ENCODE peak calls at places on chromosomes 3 and 15, in four cellular contexts. O is A549, S is K562, V is HepG2. I is an unnamed sample.

GRCh38 chr15:48796930-48797329 is 13.9 kb downstream of the CEP152 start:
- DNase-seq in O (peak; percentile 9), V (no peak), S (no peak), I (no peak)

GRCh38 chr3:35291837-35292236 is 347.5 kb upstream of the ARPP21 start:
- DNase-seq in V (no peak), O (no peak), S (no peak), I (no peak)

GRCh38 chr3:29427266-29428103 is 146.6 kb downstream of the RBMS3 start:
- DNase-seq in S (no peak), V (no peak), O (no peak), I (no peak)

GRCh38 chr3:43523454-43524053 is 98.3 kb downstream of the ANO10 start:
- DNase-seq in S (peak; percentile 55), V (peak; percentile 13), O (no peak), I (no peak)

GRCh38 chr15:57562220-57562769 is 29.4 kb upstream of the MYZAP start:
- DNase-seq in S (no peak), O (no peak), V (no peak), I (no peak)

GRCh38 chr15:52095597-52096262 is 16.8 kb downstream of the BCL2L10 start:
- DNase-seq in S (no peak), O (peak; percentile 87), V (no peak), I (no peak)

GRCh38 chr15:75024102-75024636 is 779 bp downstream of the PPCDC start:
- DNase-seq in V (no peak), O (peak; percentile 33), S (peak; percentile 53), I (no peak)

GRCh38 chr3:158909870-158910269 is 108.0 kb downstream of the MFSD1 start:
- DNase-seq in O (no peak), S (no peak), V (no peak), I (no peak)

GRCh38 chr15:42091753-42092665 is 2.4 kb downstream of the PLA2G4D start:
- DNase-seq in O (no peak), S (peak; percentile 17), V (peak; percentile 72), I (no peak)

GRCh38 chr15:34223904-34224596 is 766 bp upstream of the EMC4 start:
- DNase-seq in O (peak; percentile 29), S (peak; percentile 47), V (no peak), I (no peak)

GRCh38 chr15:69337133-69337532 is 38.4 kb downstream of the PAQR5 start:
- DNase-seq in O (no peak), S (no peak), V (no peak), I (no peak)

GRCh38 chr3:179666436-179667035 is 13.7 kb downstream of the USP13 start:
- DNase-seq in S (no peak), O (no peak), V (no peak), I (no peak)

GRCh38 chr3:189340680-189341460 is 169.1 kb downstream of the TPRG1 start:
- DNase-seq in S (peak; percentile 2), V (peak; percentile 24), O (peak; percentile 44), I (peak; percentile 60)

GRCh38 chr3:57130426-57131209 is 34.5 kb downstream of the IL17RD start:
- DNase-seq in V (no peak), S (no peak), O (no peak), I (peak; percentile 94)

GRCh38 chr3:124985358-124985757 is 50.8 kb upstream of the MUC13 start:
- DNase-seq in S (no peak), O (peak; percentile 46), V (no peak), I (no peak)

GRCh38 chr3:123286308-123287023 is 84.7 kb downstream of the SEC22A start:
- DNase-seq in O (peak; percentile 70), S (peak; percentile 67), V (peak; percentile 48), I (peak; percentile 84)

GRCh38 chr3:79236488-79236887 is 531.3 kb downstream of the ROBO1 start:
- DNase-seq in O (no peak), S (no peak), V (no peak), I (no peak)

GRCh38 chr3:62521464-62522105 is 148.2 kb upstream of the FEZF2 start:
- DNase-seq in O (no peak), V (no peak), S (no peak), I (no peak)

GRCh38 chr3:192812736-192813383 is 85.5 kb upstream of the FGF12 start:
- DNase-seq in S (peak; percentile 35), O (peak; percentile 61), V (peak; percentile 54), I (no peak)

GRCh38 chr3:134299888-134300206 is 49.2 kb upstream of the RYK start:
- DNase-seq in V (no peak), S (no peak), O (no peak), I (no peak)

GRCh38 chr3:179149239-179149887 is 1.2 kb downstream of the PIK3CA start:
- DNase-seq in V (peak; percentile 14), S (peak; percentile 47), O (peak; percentile 22), I (no peak)

DNA sequence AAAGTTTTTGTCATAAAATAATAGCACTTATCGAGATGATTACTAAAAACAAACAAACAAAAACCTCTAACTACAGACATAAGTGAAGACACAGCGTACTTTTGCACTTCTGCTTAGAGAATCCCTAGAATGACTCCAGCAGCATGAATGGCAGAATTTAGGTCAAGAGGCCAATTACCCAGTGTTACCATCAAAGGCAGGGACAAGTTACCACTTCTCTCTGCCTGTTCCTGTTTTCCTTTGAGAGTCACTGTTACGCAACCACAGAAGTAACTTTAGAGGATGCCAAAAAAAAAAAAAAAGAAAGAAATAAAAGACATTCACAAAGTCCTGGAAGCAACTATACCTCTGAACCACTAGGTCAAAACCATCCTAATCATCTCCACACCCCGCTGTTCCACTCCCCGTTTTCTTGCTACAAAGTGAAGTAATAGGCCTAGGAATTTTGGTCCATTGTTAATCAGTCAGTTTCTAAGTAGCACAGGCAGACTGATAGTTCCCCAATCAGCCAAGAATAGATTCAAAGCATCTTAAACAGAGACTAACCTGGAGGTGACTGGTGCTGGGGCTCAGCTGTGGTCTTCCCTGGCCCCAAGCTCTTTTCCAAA is 41.9 kb downstream of the FMN1 start:
- DNase-seq in V (no peak), S (no peak), O (no peak), I (no peak)
- TF ChIP-seq RNF2 in V (no peak), S (no peak), O (no peak), I (no peak)

GRCh38 chr15:67140078-67140833 is 74.9 kb downstream of the SMAD3 start:
- DNase-seq in V (no peak), S (no peak), O (no peak), I (no peak)
- TF ChIP-seq RNF2 in V (no peak), S (no peak), O (no peak), I (no peak)

DNA sequence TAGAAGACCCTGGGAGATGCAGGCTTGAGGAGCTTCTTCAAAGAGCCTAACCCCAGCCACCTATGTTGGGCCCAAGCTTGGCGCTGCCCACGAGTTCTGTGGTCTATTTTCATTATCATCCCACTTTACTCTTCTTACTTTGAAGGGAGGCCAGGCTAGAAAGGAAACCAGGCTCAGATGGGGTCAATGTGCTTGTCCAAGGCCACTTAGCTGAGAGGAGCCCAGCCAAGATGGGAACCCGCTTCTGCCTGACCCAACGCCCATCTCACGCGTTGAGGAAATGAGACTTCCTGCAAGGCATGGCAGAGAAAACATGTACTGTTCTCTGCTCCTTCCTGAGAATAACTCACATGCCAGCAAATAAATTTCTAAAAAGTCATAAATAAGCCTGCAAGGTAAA is 486.3 kb upstream of the PROK2 start:
- DNase-seq in V (no peak), O (no peak), S (no peak), I (no peak)
- TF ChIP-seq RNF2 in V (no peak), O (no peak), S (no peak), I (no peak)

DNA sequence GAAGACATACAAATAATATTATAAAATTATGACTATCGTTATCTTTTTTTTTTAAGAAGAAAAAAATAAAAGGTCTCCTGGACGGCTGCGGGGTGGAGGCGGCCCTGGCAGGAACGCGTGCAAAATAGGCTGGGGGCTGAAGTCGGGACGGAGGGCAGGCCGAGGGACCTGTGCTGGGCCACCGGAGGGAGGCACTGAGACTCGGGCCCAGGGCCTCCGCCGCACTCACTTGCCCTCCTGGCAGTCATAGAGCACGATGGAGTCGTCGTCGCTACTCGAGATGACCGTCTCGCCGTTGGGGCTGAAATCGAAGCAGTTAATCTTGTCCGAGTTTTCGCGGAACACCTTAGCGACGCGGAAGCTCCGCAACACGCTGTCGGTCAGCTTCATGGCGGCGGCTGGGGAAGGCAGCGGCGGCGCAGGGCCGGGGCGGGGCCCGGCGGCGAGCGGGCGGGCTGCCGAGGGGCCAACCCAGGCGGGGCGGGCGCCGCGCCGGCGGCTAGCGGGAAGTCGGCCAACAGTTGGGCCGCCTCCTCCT is 408 bp downstream of the WDR82 start:
- DNase-seq in S (no peak), V (no peak), O (peak; percentile 64), I (no peak)
- TF ChIP-seq RNF2 in S (no peak), V (no peak), O (no peak), I (no peak)

I was measured in H1.